ENCODE peak calls at places on chromosomes 11 and 22, in six cellular contexts. One of them, this sample, is unnamed.

GRCh38 chr11:100882957-100883356 is 195.9 kb downstream of the ARHGAP42 start:
- DNase-seq in fibroblast of lung: no peak
- DNase-seq in AG04450: no peak
- DNase-seq in IMR-90: no peak
- DNase-seq in astrocyte of the cerebellum: no peak
- DNase-seq in HL-60: no peak
- DNase-seq in this sample: no peak

GRCh38 chr11:58898106-58898505 is 41.2 kb upstream of the GLYATL1 start:
- DNase-seq in HL-60: no peak
- DNase-seq in astrocyte of the cerebellum: no peak
- DNase-seq in IMR-90: no peak
- DNase-seq in fibroblast of lung: no peak
- DNase-seq in AG04450: no peak
- DNase-seq in this sample: no peak

GRCh38 chr22:44489817-44490216 is 8.2 kb downstream of the RTL6 start:
- DNase-seq in IMR-90: no peak
- DNase-seq in astrocyte of the cerebellum: no peak
- DNase-seq in fibroblast of lung: no peak
- DNase-seq in HL-60: no peak
- DNase-seq in AG04450: no peak
- DNase-seq in this sample: no peak

GRCh38 chr22:34975721-34976120 is 90.2 kb upstream of the ISX start:
- DNase-seq in fibroblast of lung: no peak
- DNase-seq in astrocyte of the cerebellum: no peak
- DNase-seq in AG04450: no peak
- DNase-seq in IMR-90: no peak
- DNase-seq in HL-60: no peak
- DNase-seq in this sample: no peak

GRCh38 chr11:132840660-132841059 is 691.6 kb downstream of the OPCML start:
- DNase-seq in HL-60: no peak
- DNase-seq in AG04450: no peak
- DNase-seq in IMR-90: no peak
- DNase-seq in fibroblast of lung: no peak
- DNase-seq in astrocyte of the cerebellum: no peak
- DNase-seq in this sample: no peak

GRCh38 chr11:2316169-2316962 is 14.6 kb downstream of the TSPAN32 start:
- DNase-seq in AG04450: no peak
- DNase-seq in fibroblast of lung: no peak
- DNase-seq in astrocyte of the cerebellum: no peak
- DNase-seq in IMR-90: no peak
- DNase-seq in HL-60: no peak
- DNase-seq in this sample: no peak

GRCh38 chr11:8268530-8269461 is 5.1 kb upstream of the LMO1 start:
- DNase-seq in HL-60: no peak
- DNase-seq in fibroblast of lung: no peak
- DNase-seq in IMR-90: no peak
- DNase-seq in astrocyte of the cerebellum: no peak
- DNase-seq in AG04450: no peak
- DNase-seq in this sample: no peak

GRCh38 chr22:46358766-46359165 is 23.3 kb downstream of the TRMU start:
- DNase-seq in astrocyte of the cerebellum: no peak
- DNase-seq in IMR-90: no peak
- DNase-seq in HL-60: no peak
- DNase-seq in AG04450: no peak
- DNase-seq in fibroblast of lung: no peak
- DNase-seq in this sample: no peak

GRCh38 chr22:39135092-39135896 is 17.2 kb downstream of the CBX7 start:
- DNase-seq in IMR-90: no peak
- DNase-seq in fibroblast of lung: peak; percentile 38
- DNase-seq in astrocyte of the cerebellum: no peak
- DNase-seq in HL-60: no peak
- DNase-seq in AG04450: no peak
- DNase-seq in this sample: peak; percentile 50

GRCh38 chr11:95149659-95150294 is 60.1 kb downstream of the ENDOD1 start:
- DNase-seq in IMR-90: no peak
- DNase-seq in fibroblast of lung: no peak
- DNase-seq in AG04450: no peak
- DNase-seq in astrocyte of the cerebellum: no peak
- DNase-seq in HL-60: no peak
- DNase-seq in this sample: no peak

GRCh38 chr11:68312780-68313573 is 586 bp downstream of the LRP5 start:
- DNase-seq in IMR-90: no peak
- DNase-seq in AG04450: no peak
- DNase-seq in astrocyte of the cerebellum: no peak
- DNase-seq in fibroblast of lung: no peak
- DNase-seq in HL-60: no peak
- DNase-seq in this sample: peak; percentile 20

GRCh38 chr11:34613462-34614183 is 7.3 kb upstream of the EHF start:
- DNase-seq in HL-60: peak; percentile 20
- DNase-seq in AG04450: no peak
- DNase-seq in fibroblast of lung: no peak
- DNase-seq in IMR-90: no peak
- DNase-seq in astrocyte of the cerebellum: no peak
- DNase-seq in this sample: no peak

GRCh38 chr22:31944700-31945477 is 554 bp downstream of the YWHAH start:
- DNase-seq in AG04450: no peak
- DNase-seq in astrocyte of the cerebellum: no peak
- DNase-seq in IMR-90: no peak
- DNase-seq in HL-60: no peak
- DNase-seq in fibroblast of lung: peak; percentile 12
- DNase-seq in this sample: no peak

GRCh38 chr11:76783901-76784813 is 1.0 kb downstream of the TSKU start:
- DNase-seq in IMR-90: peak; percentile 84
- DNase-seq in astrocyte of the cerebellum: no peak
- DNase-seq in fibroblast of lung: peak; percentile 73
- DNase-seq in HL-60: no peak
- DNase-seq in AG04450: no peak
- DNase-seq in this sample: peak; percentile 90

GRCh38 chr11:119479685-119480275 is 56.8 kb upstream of the THY1 start:
- DNase-seq in fibroblast of lung: peak; percentile 60
- DNase-seq in HL-60: no peak
- DNase-seq in AG04450: no peak
- DNase-seq in astrocyte of the cerebellum: peak; percentile 31
- DNase-seq in IMR-90: peak; percentile 65
- DNase-seq in this sample: peak; percentile 29

GRCh38 chr11:1082728-1083620 is 8.3 kb downstream of the MUC2 start:
- DNase-seq in HL-60: no peak
- DNase-seq in astrocyte of the cerebellum: no peak
- DNase-seq in AG04450: no peak
- DNase-seq in IMR-90: no peak
- DNase-seq in fibroblast of lung: no peak
- DNase-seq in this sample: no peak

DNA sequence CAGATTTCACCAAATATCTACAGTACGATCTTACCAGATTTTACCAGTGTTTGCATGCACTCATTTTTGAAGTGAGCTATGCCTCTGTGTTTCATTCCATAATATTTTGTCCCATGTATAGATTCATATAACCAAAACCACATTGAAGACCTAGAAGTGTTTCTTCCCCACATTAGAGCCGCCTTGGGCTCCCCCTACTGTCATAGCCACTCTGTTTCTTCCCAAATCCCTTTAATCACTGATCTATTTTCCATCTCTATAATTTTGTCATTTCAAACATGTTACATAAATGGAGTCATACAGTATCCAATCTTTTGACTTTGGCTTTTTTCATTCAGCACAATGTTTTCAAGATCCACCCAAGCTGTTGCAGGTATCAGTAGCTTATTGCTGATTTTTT is 12.7 kb downstream of the MRGPRX3 start:
- DNase-seq in AG04450: no peak
- DNase-seq in HL-60: no peak
- DNase-seq in IMR-90: no peak
- DNase-seq in astrocyte of the cerebellum: no peak
- DNase-seq in fibroblast of lung: peak; percentile 4
- DNase-seq in this sample: peak; percentile 1
- H3K4me3 ChIP-seq in AG04450: no peak overlapping the region
- H3K4me3 ChIP-seq in HL-60: no peak overlapping the region
- H3K4me3 ChIP-seq in IMR-90: no peak overlapping the region
- H3K4me3 ChIP-seq in astrocyte of the cerebellum: no peak overlapping the region
- H3K4me3 ChIP-seq in fibroblast of lung: no peak overlapping the region
- H3K4me3 ChIP-seq in this sample: no peak overlapping the region

DNA sequence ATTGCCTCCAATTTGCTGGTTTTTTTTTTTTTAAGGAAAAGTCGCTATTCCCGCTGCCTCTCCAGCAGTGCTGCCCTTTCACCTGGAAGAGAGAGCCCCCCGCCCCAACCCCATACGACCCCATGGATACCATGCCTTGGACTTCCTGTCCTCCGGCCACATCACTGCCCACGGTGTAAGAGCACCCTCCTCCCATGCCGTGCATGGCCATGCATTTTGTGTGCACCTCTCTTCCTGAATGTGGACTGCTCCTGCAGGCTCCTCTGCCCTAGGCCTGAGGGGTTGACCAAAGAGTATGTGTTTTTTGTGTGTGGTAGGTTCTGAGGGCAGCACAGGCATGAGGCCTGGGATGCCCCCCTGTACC is 65.6 kb upstream of the SPON1 start:
- DNase-seq in AG04450: no peak
- DNase-seq in HL-60: no peak
- DNase-seq in fibroblast of lung: no peak
- DNase-seq in astrocyte of the cerebellum: no peak
- DNase-seq in IMR-90: no peak
- DNase-seq in this sample: no peak
- TF ChIP-seq CTCF in AG04450: no peak
- TF ChIP-seq CTCF in HL-60: no peak
- TF ChIP-seq CTCF in fibroblast of lung: no peak
- TF ChIP-seq CTCF in astrocyte of the cerebellum: no peak
- TF ChIP-seq CTCF in IMR-90: no peak
- TF ChIP-seq CTCF in this sample: no peak

GRCh38 chr11:14390669-14391068 is 31.7 kb upstream of the RRAS2 start:
- DNase-seq in astrocyte of the cerebellum: no peak
- DNase-seq in fibroblast of lung: no peak
- DNase-seq in IMR-90: no peak
- DNase-seq in HL-60: no peak
- DNase-seq in AG04450: no peak
- DNase-seq in this sample: no peak
- H3K4me3 ChIP-seq in astrocyte of the cerebellum: no peak overlapping the region
- H3K4me3 ChIP-seq in fibroblast of lung: no peak overlapping the region
- H3K4me3 ChIP-seq in IMR-90: no peak overlapping the region
- H3K4me3 ChIP-seq in HL-60: no peak overlapping the region
- H3K4me3 ChIP-seq in AG04450: no peak overlapping the region
- H3K4me3 ChIP-seq in this sample: no peak overlapping the region

DNA sequence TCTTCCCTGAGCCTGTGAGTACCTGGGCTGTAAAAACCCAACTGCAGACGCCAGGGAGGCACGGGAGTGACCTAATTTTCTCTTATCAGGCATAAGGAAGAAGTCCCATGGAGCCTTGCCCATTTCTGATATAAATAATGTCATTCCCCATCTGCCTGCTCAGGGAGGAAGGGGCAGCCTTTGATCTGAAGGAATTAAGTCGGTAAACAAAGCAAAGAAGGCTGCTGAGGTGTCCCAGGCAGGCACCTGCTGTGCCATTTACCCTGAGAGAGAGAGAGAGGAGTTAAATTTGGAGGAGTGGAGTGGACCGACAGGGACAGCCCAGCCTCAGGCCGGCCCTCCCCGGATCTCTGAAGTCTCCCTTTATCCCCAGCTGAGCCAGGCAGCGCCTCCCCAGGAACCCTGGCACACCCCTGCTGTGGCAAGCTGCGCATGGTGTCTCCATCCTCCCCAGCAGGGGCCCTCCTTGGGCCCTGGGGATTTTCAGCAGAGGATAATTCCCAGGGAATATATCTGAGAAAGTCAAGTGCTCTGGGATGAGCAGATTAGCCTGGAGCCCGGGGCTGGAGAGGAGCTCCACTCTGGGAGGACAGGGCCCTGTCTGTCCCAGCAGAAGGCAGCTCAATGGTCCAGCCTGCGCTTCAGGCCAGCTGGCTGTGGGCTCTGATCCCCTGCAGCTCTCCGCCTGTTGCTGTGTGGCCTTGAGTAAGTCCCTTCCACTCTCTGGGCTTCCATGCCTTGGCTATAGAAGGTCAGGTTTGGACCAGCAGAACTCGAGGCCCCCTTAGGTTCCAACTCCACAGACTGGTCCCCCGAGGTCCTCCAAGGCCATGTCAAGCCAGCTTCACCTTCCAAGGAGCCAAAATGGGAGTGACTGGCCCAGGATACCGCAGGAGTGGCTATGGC is 17.5 kb upstream of the CABP7 start:
- DNase-seq in fibroblast of lung: no peak
- DNase-seq in astrocyte of the cerebellum: no peak
- DNase-seq in HL-60: no peak
- DNase-seq in IMR-90: peak; percentile 11
- DNase-seq in AG04450: no peak
- DNase-seq in this sample: no peak
- TF ChIP-seq CTCF in fibroblast of lung: no peak
- TF ChIP-seq CTCF in astrocyte of the cerebellum: peak; percentile 3
- TF ChIP-seq CTCF in HL-60: no peak
- TF ChIP-seq CTCF in IMR-90: peak; percentile 14
- TF ChIP-seq CTCF in AG04450: no peak
- TF ChIP-seq CTCF in this sample: peak; percentile 11

GRCh38 chr22:49789289-49790141 is 38.2 kb downstream of the BRD1 start:
- DNase-seq in IMR-90: peak; percentile 45
- DNase-seq in fibroblast of lung: peak; percentile 53
- DNase-seq in HL-60: peak; percentile 71
- DNase-seq in AG04450: no peak
- DNase-seq in astrocyte of the cerebellum: no peak
- DNase-seq in this sample: peak; percentile 78
- H3K4me3 ChIP-seq in IMR-90: no peak overlapping the region
- H3K4me3 ChIP-seq in fibroblast of lung: no peak overlapping the region
- H3K4me3 ChIP-seq in HL-60: peak overlapping the region; percentile 5
- H3K4me3 ChIP-seq in AG04450: no peak overlapping the region
- H3K4me3 ChIP-seq in astrocyte of the cerebellum: no peak overlapping the region
- H3K4me3 ChIP-seq in this sample: no peak overlapping the region

This sample was measured in fibroblast of villous mesenchyme.